ENCODE peak calls at places on chromosomes 6 and 20, in four cellular contexts. S is AG04450, U is dermis blood vessel endothelial cell, Z is T-helper 22 cell. Y is an unnamed sample.

GRCh38 chr20:63572788-63573738 is 976 bp downstream of the HELZ2 start:
- DNase-seq in S (no peak), Z (no peak), U (peak), Y (no peak)

GRCh38 chr6:143592335-143592734 is 80.8 kb upstream of the FUCA2 start:
- DNase-seq in S (no peak), Z (no peak), U (no peak), Y (no peak)

GRCh38 chr20:17859616-17860232 is 108.9 kb downstream of the SNX5 start:
- DNase-seq in U (no peak), S (no peak), Z (no peak), Y (no peak)

GRCh38 chr6:6709106-6709505 is 120.6 kb downstream of the LY86 start:
- DNase-seq in U (no peak), S (no peak), Z (no peak), Y (no peak)

GRCh38 chr6:7157752-7158616 is 50.2 kb downstream of the RREB1 start:
- DNase-seq in S (no peak), Z (no peak), U (no peak), Y (no peak)

GRCh38 chr20:53801609-53802370 is 208.2 kb upstream of the ZNF217 start:
- DNase-seq in S (no peak), U (no peak), Z (no peak), Y (no peak)

GRCh38 chr6:1610497-1611321 is 994 bp downstream of the FOXC1 start:
- DNase-seq in U (peak), Z (no peak), S (no peak), Y (no peak)

GRCh38 chr20:37943501-37944455 is 40.9 kb downstream of the VSTM2L start:
- DNase-seq in U (no peak), Z (no peak), S (no peak), Y (no peak)

GRCh38 chr6:41584668-41585205 is 38.6 kb downstream of the FOXP4 start:
- DNase-seq in S (no peak), Z (no peak), U (no peak), Y (no peak)

GRCh38 chr20:62370807-62371587 is 3.9 kb upstream of the LAMA5 start:
- DNase-seq in Z (no peak), U (no peak), S (no peak), Y (no peak)

GRCh38 chr6:36674942-36675341 is 3.6 kb upstream of the CDKN1A start:
- DNase-seq in U (no peak), S (no peak), Z (no peak), Y (no peak)

GRCh38 chr6:87487555-87487954 is 14.8 kb downstream of the SLC35A1 start:
- DNase-seq in S (peak), U (peak), Z (no peak), Y (no peak)

GRCh38 chr6:170107606-170108222 is 183.2 kb downstream of the DLL1 start:
- DNase-seq in S (no peak), U (no peak), Z (no peak), Y (no peak)

GRCh38 chr6:167825059-167825758 is 1.5 kb upstream of the AFDN start:
- DNase-seq in Z (no peak), U (no peak), S (no peak), Y (peak)

GRCh38 chr6:111761783-111762312 is 111.4 kb downstream of the FYN start:
- DNase-seq in U (no peak), Z (no peak), S (no peak), Y (no peak)

GRCh38 chr6:117677553-117678131 is 2.4 kb downstream of the NUS1 start:
- DNase-seq in S (no peak), Z (no peak), U (peak), Y (no peak)

GRCh38 chr20:47764154-47764734 is 21.0 kb downstream of the SULF2 start:
- DNase-seq in S (no peak), Z (no peak), U (peak), Y (no peak)

GRCh38 chr6:30497714-30498113 is 8.4 kb downstream of the HLA-E start:
- DNase-seq in Z (no peak), U (no peak), S (no peak), Y (no peak)

GRCh38 chr20:3734111-3734843 is 1.8 kb downstream of the HSPA12B start:
- DNase-seq in S (no peak), Z (no peak), U (no peak), Y (no peak)

GRCh38 chr6:128932061-128932460 is 49.1 kb downstream of the LAMA2 start:
- DNase-seq in U (no peak), Z (no peak), S (no peak), Y (peak)

GRCh38 chr6:10205120-10205519 is 209.8 kb downstream of the TFAP2A start:
- DNase-seq in Z (no peak), U (no peak), S (no peak), Y (no peak)

GRCh38 chr20:1336699-1337387 is 7.9 kb upstream of the SDCBP2 start:
- DNase-seq in S (no peak), Z (no peak), U (peak), Y (no peak)

GRCh38 chr20:48171071-48171470 is 385.8 kb upstream of the SULF2 start:
- DNase-seq in U (no peak), Z (no peak), S (no peak), Y (no peak)

GRCh38 chr6:40906759-40907158 is 132.3 kb downstream of the UNC5CL start:
- DNase-seq in S (no peak), Z (no peak), U (peak), Y (peak)

GRCh38 chr6:81750201-81750600 is 2.3 kb downstream of the TENT5A start:
- DNase-seq in S (no peak), U (no peak), Z (no peak), Y (no peak)

GRCh38 chr6:28357036-28357435 is 7.3 kb downstream of the ZKSCAN3 start:
- DNase-seq in U (peak), Z (no peak), S (no peak), Y (no peak)

GRCh38 chr6:74356385-74356784 is 660.4 kb downstream of the CD109 start:
- DNase-seq in Z (no peak), S (no peak), U (no peak), Y (no peak)

GRCh38 chr6:149815788-149816187 is 48.4 kb downstream of the LRP11 start:
- DNase-seq in S (no peak), Z (no peak), U (no peak), Y (no peak)

GRCh38 chr6:138430361-138431145 is 26.5 kb downstream of the HEBP2 start:
- DNase-seq in U (no peak), Z (no peak), S (no peak), Y (no peak)

GRCh38 chr20:4161447-4162251 is 146.3 kb upstream of the RNF24 start:
- DNase-seq in S (no peak), U (peak), Z (peak), Y (no peak)

GRCh38 chr6:75421316-75422023 is 72.1 kb downstream of the FILIP1 start:
- DNase-seq in U (no peak), Z (no peak), S (no peak), Y (no peak)

GRCh38 chr6:97322811-97323210 is 39.8 kb upstream of the MMS22L start:
- DNase-seq in Z (no peak), U (no peak), S (no peak), Y (no peak)

GRCh38 chr20:15297059-15297875 is 959.9 kb upstream of the FLRT3 start:
- DNase-seq in Z (no peak), S (no peak), U (no peak), Y (no peak)

Y was measured in NCI-H460.